ENCODE peak calls at places on chromosomes 7 and 10, in four cellular contexts. S is fibroblast of pulmonary artery; U is activated T-helper 9 cell treated with anti-CD3 and anti-CD28 coated beads, Interleukin-2, amount 50 U/mL, for 16 hours; G is stomach. F is an unnamed sample.

GRCh38 chr7:151411551-151411950 is 1.7 kb upstream of the WDR86 start:
- DNase-seq in S (no peak), U (no peak), G (no peak), F (no peak)

GRCh38 chr7:157158400-157158799 is 19.7 kb downstream of the UBE3C start:
- DNase-seq in S (no peak), U (no peak), G (no peak), F (no peak)

GRCh38 chr7:117896339-117896738 is 23.1 kb upstream of the CTTNBP2 start:
- DNase-seq in S (no peak), U (no peak), G (no peak), F (no peak)

GRCh38 chr10:51159841-51160240 is 85.6 kb downstream of the PRKG1 start:
- DNase-seq in S (peak; percentile 10), U (no peak), G (no peak), F (no peak)

GRCh38 chr7:100963874-100964273 is 5.5 kb upstream of the MUC12 start:
- DNase-seq in S (no peak), U (no peak), G (no peak), F (no peak)

GRCh38 chr10:49379596-49380410 is 16.1 kb downstream of the DRGX start:
- DNase-seq in S (no peak), U (no peak), G (no peak), F (no peak)

GRCh38 chr10:103852189-103852711 is 3.1 kb downstream of the SH3PXD2A start:
- DNase-seq in S (peak; percentile 44), U (no peak), G (no peak), F (no peak)

GRCh38 chr7:21953766-21954165 is 8.1 kb upstream of the CDCA7L start:
- DNase-seq in S (no peak), U (no peak), G (no peak), F (no peak)

GRCh38 chr7:1967512-1968396 is 265.0 kb downstream of the MAD1L1 start:
- DNase-seq in S (no peak), U (no peak), G (no peak), F (no peak)

GRCh38 chr7:36391436-36392198 is 2.0 kb downstream of the ANLN start:
- DNase-seq in S (no peak), U (no peak), G (no peak), F (no peak)

GRCh38 chr7:2638224-2638991 is 6.6 kb downstream of the TTYH3 start:
- DNase-seq in S (peak; percentile 23), U (no peak), G (no peak), F (no peak)